ENCODE peak calls at places on chromosome 22, in four cellular contexts. One of them, this sample, is unnamed.
A peak's percentile ranks its signal among the peaks of the same experiment; 100 is the strongest.

GRCh38 chr22:44678245-44678979 is 23.6 kb upstream of the PRR5 start:
- DNase-seq in HCT116: no peak
- DNase-seq in HepG2: no peak
- DNase-seq in K562: no peak
- DNase-seq in this sample: no peak

GRCh38 chr22:27107824-27108223 is 450.4 kb downstream of the MIAT start:
- DNase-seq in HCT116: peak; percentile 70
- DNase-seq in HepG2: peak; percentile 30
- DNase-seq in K562: no peak
- DNase-seq in this sample: no peak

GRCh38 chr22:22770280-22770871 is 117.2 kb upstream of the IGLL5 start:
- DNase-seq in HCT116: no peak
- DNase-seq in HepG2: peak; percentile 30
- DNase-seq in K562: peak; percentile 100
- DNase-seq in this sample: no peak

GRCh38 chr22:19988965-19989724 is 27.5 kb downstream of the ARVCF start:
- DNase-seq in HCT116: no peak
- DNase-seq in HepG2: no peak
- DNase-seq in K562: peak; percentile 78
- DNase-seq in this sample: no peak

GRCh38 chr22:20000246-20001081 is 16.2 kb downstream of the ARVCF start:
- DNase-seq in HCT116: no peak
- DNase-seq in HepG2: peak; percentile 76
- DNase-seq in K562: no peak
- DNase-seq in this sample: no peak

GRCh38 chr22:19942886-19943664 is 1.5 kb upstream of the TXNRD2 start:
- DNase-seq in HCT116: no peak
- DNase-seq in HepG2: peak; percentile 64
- DNase-seq in K562: no peak
- DNase-seq in this sample: no peak

GRCh38 chr22:23383491-23384450 is 196.3 kb downstream of the IGLL1 start:
- DNase-seq in HCT116: no peak
- DNase-seq in HepG2: no peak
- DNase-seq in K562: no peak
- DNase-seq in this sample: no peak

GRCh38 chr22:50236731-50237409 is 8.0 kb downstream of the TUBGCP6 start:
- DNase-seq in HCT116: no peak
- DNase-seq in HepG2: no peak
- DNase-seq in K562: no peak
- DNase-seq in this sample: no peak

GRCh38 chr22:39215430-39216142 is 29.2 kb downstream of the PDGFB start:
- DNase-seq in HCT116: peak; percentile 35
- DNase-seq in HepG2: no peak
- DNase-seq in K562: peak; percentile 54
- DNase-seq in this sample: no peak

GRCh38 chr22:50011447-50012200 is 941 bp downstream of the IL17REL start:
- DNase-seq in HCT116: no peak
- DNase-seq in HepG2: no peak
- DNase-seq in K562: no peak
- DNase-seq in this sample: no peak

GRCh38 chr22:43726296-43726695 is 85.8 kb downstream of the EFCAB6 start:
- DNase-seq in HCT116: no peak
- DNase-seq in HepG2: no peak
- DNase-seq in K562: no peak
- DNase-seq in this sample: no peak

GRCh38 chr22:27113211-27114030 is 456.0 kb downstream of the MIAT start:
- DNase-seq in HCT116: peak; percentile 95
- DNase-seq in HepG2: peak; percentile 63
- DNase-seq in K562: no peak
- DNase-seq in this sample: no peak

GRCh38 chr22:32985899-32986772 is 72.0 kb downstream of the SYN3 start:
- DNase-seq in HCT116: peak; percentile 57
- DNase-seq in HepG2: peak; percentile 70
- DNase-seq in K562: peak; percentile 67
- DNase-seq in this sample: peak; percentile 33

GRCh38 chr22:38674888-38675287 is 6.9 kb upstream of the TOMM22 start:
- DNase-seq in HCT116: no peak
- DNase-seq in HepG2: no peak
- DNase-seq in K562: no peak
- DNase-seq in this sample: no peak

GRCh38 chr22:19097518-19097917 is 24.7 kb downstream of the DGCR2 start:
- DNase-seq in HCT116: no peak
- DNase-seq in HepG2: no peak
- DNase-seq in K562: peak; percentile 49
- DNase-seq in this sample: no peak

GRCh38 chr22:31104869-31105268 is 2.5 kb downstream of the SELENOM start:
- DNase-seq in HCT116: no peak
- DNase-seq in HepG2: no peak
- DNase-seq in K562: no peak
- DNase-seq in this sample: no peak

GRCh38 chr22:27711756-27712155 is 89.8 kb downstream of the MN1 start:
- DNase-seq in HCT116: no peak
- DNase-seq in HepG2: no peak
- DNase-seq in K562: no peak
- DNase-seq in this sample: no peak

GRCh38 chr22:19940536-19941364 is 822 bp upstream of the COMT start:
- DNase-seq in HCT116: no peak
- DNase-seq in HepG2: no peak
- DNase-seq in K562: peak; percentile 84
- DNase-seq in this sample: no peak

GRCh38 chr22:50551160-50551752 is 5.6 kb downstream of the KLHDC7B start:
- DNase-seq in HCT116: no peak
- DNase-seq in HepG2: no peak
- DNase-seq in K562: no peak
- DNase-seq in this sample: no peak

GRCh38 chr22:17213976-17214375 is 5.3 kb downstream of the ADA2 start:
- DNase-seq in HCT116: peak; percentile 40
- DNase-seq in HepG2: peak; percentile 21
- DNase-seq in K562: peak; percentile 59
- DNase-seq in this sample: no peak

GRCh38 chr22:19766506-19767426 is 6.2 kb downstream of the TBX1 start:
- DNase-seq in HCT116: peak; percentile 50
- DNase-seq in HepG2: no peak
- DNase-seq in K562: peak; percentile 85
- DNase-seq in this sample: no peak

GRCh38 chr22:17060126-17060525 is 24.7 kb upstream of the IL17RA start:
- DNase-seq in HCT116: no peak
- DNase-seq in HepG2: no peak
- DNase-seq in K562: no peak
- DNase-seq in this sample: no peak

GRCh38 chr22:43956383-43956782 is 1.1 kb downstream of the SAMM50 start:
- DNase-seq in HCT116: no peak
- DNase-seq in HepG2: peak; percentile 10
- DNase-seq in K562: no peak
- DNase-seq in this sample: no peak

GRCh38 chr22:19862616-19863246 is 8.1 kb upstream of the GNB1L start:
- DNase-seq in HCT116: no peak
- DNase-seq in HepG2: no peak
- DNase-seq in K562: no peak
- DNase-seq in this sample: no peak

GRCh38 chr22:44633647-44634046 is 68.4 kb upstream of the PRR5 start:
- DNase-seq in HCT116: no peak
- DNase-seq in HepG2: no peak
- DNase-seq in K562: no peak
- DNase-seq in this sample: no peak

GRCh38 chr22:18145676-18146388 is 4.1 kb upstream of the USP18 start:
- DNase-seq in HCT116: no peak
- DNase-seq in HepG2: no peak
- DNase-seq in K562: no peak
- DNase-seq in this sample: no peak

GRCh38 chr22:23683545-23683944 is 7.3 kb upstream of the RGL4 start:
- DNase-seq in HCT116: no peak
- DNase-seq in HepG2: no peak
- DNase-seq in K562: no peak
- DNase-seq in this sample: no peak

GRCh38 chr22:30649430-30650007 is 13.9 kb downstream of the SLC35E4 start:
- DNase-seq in HCT116: peak; percentile 78
- DNase-seq in HepG2: no peak
- DNase-seq in K562: peak; percentile 46
- DNase-seq in this sample: no peak

GRCh38 chr22:41745968-41746367 is 46.7 kb downstream of the MEI1 start:
- DNase-seq in HCT116: no peak
- DNase-seq in HepG2: no peak
- DNase-seq in K562: no peak
- DNase-seq in this sample: no peak

GRCh38 chr22:23823331-23823791 is 15.4 kb downstream of the DERL3 start:
- DNase-seq in HCT116: no peak
- DNase-seq in HepG2: no peak
- DNase-seq in K562: no peak
- DNase-seq in this sample: no peak

GRCh38 chr22:49457146-49457545 is 370.5 kb downstream of the BRD1 start:
- DNase-seq in HCT116: no peak
- DNase-seq in HepG2: no peak
- DNase-seq in K562: no peak
- DNase-seq in this sample: no peak

GRCh38 chr22:25348391-25348790 is 129.0 kb downstream of the CRYBB2 start:
- DNase-seq in HCT116: no peak
- DNase-seq in HepG2: no peak
- DNase-seq in K562: no peak
- DNase-seq in this sample: no peak
- TF ChIP-seq TCF7L2 in HCT116: no peak
- TF ChIP-seq TCF7L2 in HepG2: no peak
- TF ChIP-seq TCF7L2 in K562: no peak
- TF ChIP-seq TCF7L2 in this sample: no peak

DNA sequence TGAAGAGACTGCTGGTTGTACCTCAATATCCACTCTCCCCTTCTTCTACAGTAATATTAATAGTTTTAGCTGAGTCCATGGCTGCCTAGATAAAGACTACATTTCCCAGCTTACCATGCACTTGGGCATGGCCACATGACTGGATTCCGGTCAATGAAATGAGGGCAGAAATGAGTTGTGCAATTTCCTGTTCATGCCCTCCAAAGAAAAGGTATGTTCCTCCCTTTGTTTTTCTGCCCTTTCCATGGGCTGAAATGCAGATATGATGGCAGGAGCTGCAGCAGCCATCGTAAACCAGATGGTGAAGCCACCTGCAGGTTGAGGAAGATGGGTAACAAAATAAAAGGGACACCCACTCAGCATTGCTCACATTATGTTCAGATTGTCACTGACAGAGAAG is 15.3 kb upstream of the ELFN2 start:
- DNase-seq in HCT116: peak; percentile 67
- DNase-seq in HepG2: peak; percentile 18
- DNase-seq in K562: no peak
- DNase-seq in this sample: no peak
- TF ChIP-seq SIN3A in HCT116: peak; percentile 35
- TF ChIP-seq SIN3A in HepG2: no peak
- TF ChIP-seq SIN3A in K562: no peak
- TF ChIP-seq SIN3A in this sample: no peak

GRCh38 chr22:35900483-35901168 is 128.0 kb downstream of the RBFOX2 start:
- DNase-seq in HCT116: peak; percentile 28
- DNase-seq in HepG2: no peak
- DNase-seq in K562: no peak
- DNase-seq in this sample: no peak
- TF ChIP-seq TCF7L2 in HCT116: no peak
- TF ChIP-seq TCF7L2 in HepG2: no peak
- TF ChIP-seq TCF7L2 in K562: no peak
- TF ChIP-seq TCF7L2 in this sample: peak; percentile 22

GRCh38 chr22:29638678-29639077 is 35.2 kb downstream of the NF2 start:
- DNase-seq in HCT116: no peak
- DNase-seq in HepG2: no peak
- DNase-seq in K562: no peak
- DNase-seq in this sample: no peak

GRCh38 chr22:29632672-29633071 is 29.2 kb downstream of the NF2 start:
- DNase-seq in HCT116: no peak
- DNase-seq in HepG2: no peak
- DNase-seq in K562: no peak
- DNase-seq in this sample: no peak

GRCh38 chr22:29636751-29637150 is 33.3 kb downstream of the NF2 start:
- DNase-seq in HCT116: no peak
- DNase-seq in HepG2: no peak
- DNase-seq in K562: no peak
- DNase-seq in this sample: no peak

GRCh38 chr22:29633514-29634312 is 30.3 kb downstream of the NF2 start:
- DNase-seq in HCT116: no peak
- DNase-seq in HepG2: no peak
- DNase-seq in K562: no peak
- DNase-seq in this sample: no peak

DNA sequence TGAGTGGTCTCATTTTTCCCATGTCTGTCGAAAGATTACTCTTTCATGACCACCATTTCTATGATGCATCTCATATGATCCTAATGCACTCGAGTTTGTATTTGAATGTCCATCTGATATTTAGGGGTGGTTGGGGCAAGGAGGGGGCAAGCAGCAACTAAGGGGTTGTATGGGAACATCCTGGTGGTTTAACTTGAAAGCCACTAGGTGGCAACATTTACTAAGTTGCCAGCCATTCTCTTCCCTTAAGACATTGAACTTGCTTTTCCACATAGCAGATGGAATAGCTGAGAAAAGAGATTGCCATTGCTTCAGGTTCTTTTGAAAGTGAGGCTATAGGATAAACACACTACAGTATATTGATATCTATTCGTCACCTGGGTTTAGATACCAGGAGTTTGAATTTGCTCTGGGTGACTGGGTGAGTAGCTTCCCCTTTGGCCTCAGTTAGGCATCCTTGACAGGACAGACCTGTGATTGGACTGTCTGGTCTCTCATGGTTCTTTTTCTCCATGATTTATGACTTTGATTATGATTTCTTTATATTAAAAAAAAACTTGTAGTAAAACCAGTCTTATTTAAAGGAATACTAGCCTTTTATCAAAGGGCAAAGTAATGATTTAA is 32.4 kb downstream of the NF2 start:
- DNase-seq in HCT116: peak; percentile 34
- DNase-seq in HepG2: peak; percentile 32
- DNase-seq in K562: peak; percentile 41
- DNase-seq in this sample: no peak
- TF ChIP-seq SIN3A in HCT116: no peak
- TF ChIP-seq SIN3A in HepG2: no peak
- TF ChIP-seq SIN3A in K562: no peak
- TF ChIP-seq SIN3A in this sample: no peak